ENCODE peak calls at places on chromosome 15, in six cellular contexts. H, V, G, M, R and T are unnamed samples.

GRCh38 chr15:67232591-67232990 is 21.9 kb downstream of the AAGAB start:
- DNase-seq in R (no peak), H (no peak), G (no peak), V (no peak), M (no peak), T (no peak)

GRCh38 chr15:49501586-49501985 is 78.5 kb downstream of the FGF7 start:
- DNase-seq in M (no peak), G (no peak), R (no peak), H (no peak), V (no peak), T (no peak)

GRCh38 chr15:74997161-74997942 is 2.0 kb downstream of the SCAMP5 start:
- DNase-seq in H (no peak), V (no peak), R (no peak), M (no peak), G (no peak), T (no peak)

GRCh38 chr15:49887604-49888340 is 231.3 kb downstream of the ATP8B4 start:
- DNase-seq in M (no peak), V (no peak), H (no peak), G (no peak), R (no peak), T (no peak)

GRCh38 chr15:47194718-47195117 is 522.6 kb upstream of the SEMA6D start:
- DNase-seq in R (no peak), M (no peak), G (no peak), H (no peak), V (peak; percentile 21), T (no peak)

GRCh38 chr15:23069496-23070166 is 30.3 kb upstream of the TUBGCP5 start:
- DNase-seq in G (no peak), M (no peak), V (no peak), R (no peak), H (no peak), T (no peak)

GRCh38 chr15:63112871-63113270 is 8.8 kb upstream of the LACTB start:
- DNase-seq in V (no peak), H (no peak), M (no peak), G (no peak), R (no peak), T (no peak)

GRCh38 chr15:67504061-67504460 is 16.9 kb upstream of the C15orf61 start:
- DNase-seq in R (no peak), M (no peak), V (no peak), G (no peak), H (no peak), T (no peak)

GRCh38 chr15:76391847-76392246 is 55.3 kb downstream of the ISL2 start:
- DNase-seq in V (no peak), R (no peak), M (no peak), G (no peak), H (no peak), T (no peak)

GRCh38 chr15:90400759-90401314 is 12.8 kb downstream of the IQGAP1 start:
- DNase-seq in M (peak; percentile 75), G (peak; percentile 70), H (peak; percentile 39), V (peak; percentile 96), R (peak; percentile 81), T (no peak)

GRCh38 chr15:75483106-75483505 is 31.6 kb upstream of the SIN3A start:
- DNase-seq in H (no peak), V (no peak), R (no peak), G (no peak), M (no peak), T (no peak)

GRCh38 chr15:63827113-63827512 is 6.6 kb downstream of the HERC1 start:
- DNase-seq in R (no peak), H (no peak), V (no peak), G (no peak), M (no peak), T (no peak)

GRCh38 chr15:64009798-64010241 is 36.5 kb downstream of the DAPK2 start:
- DNase-seq in G (peak; percentile 67), R (no peak), H (no peak), V (peak; percentile 22), M (no peak), T (no peak)

GRCh38 chr15:58903232-58903631 is 30.2 kb downstream of the SLTM start:
- DNase-seq in H (no peak), G (no peak), R (no peak), V (peak; percentile 65), M (no peak), T (no peak)

GRCh38 chr15:45095661-45096060 is 18.3 kb downstream of the DUOX2 start:
- DNase-seq in V (no peak), H (no peak), R (no peak), M (no peak), G (no peak), T (no peak)

GRCh38 chr15:31275331-31276262 is 51.0 kb upstream of the KLF13 start:
- DNase-seq in G (no peak), R (no peak), H (no peak), V (no peak), M (peak; percentile 46), T (no peak)

GRCh38 chr15:93943607-93944006 is 287.8 kb upstream of the MCTP2 start:
- DNase-seq in G (no peak), V (no peak), R (no peak), M (no peak), H (no peak), T (no peak)

GRCh38 chr15:99564221-99565030 is 1.4 kb upstream of the MEF2A start:
- DNase-seq in G (no peak), M (peak; percentile 59), H (no peak), V (no peak), R (peak; percentile 58), T (no peak)

GRCh38 chr15:81195339-81195864 is 1.3 kb upstream of the IL16 start:
- DNase-seq in G (no peak), M (no peak), H (no peak), R (no peak), V (no peak), T (no peak)

GRCh38 chr15:78206326-78207109 is 27.8 kb downstream of the ACSBG1 start:
- DNase-seq in R (no peak), M (no peak), V (peak; percentile 12), H (no peak), G (peak; percentile 27), T (no peak)

GRCh38 chr15:88484781-88485246 is 17.3 kb downstream of the MRPS11 start:
- DNase-seq in R (no peak), V (no peak), M (no peak), H (no peak), G (no peak), T (peak; percentile 79)

GRCh38 chr15:101540480-101541239 is 51.2 kb upstream of the PCSK6 start:
- DNase-seq in R (no peak), H (no peak), M (no peak), G (peak; percentile 27), V (no peak), T (no peak)

GRCh38 chr15:19899021-19899824 is 642.4 kb downstream of the GOLGA6L6 start:
- DNase-seq in M (no peak), G (no peak), H (no peak), V (no peak), R (no peak), T (no peak)

GRCh38 chr15:90513448-90513847 is 16.3 kb upstream of the CRTC3 start:
- DNase-seq in R (no peak), G (no peak), V (no peak), H (no peak), M (no peak), T (no peak)

GRCh38 chr15:29571728-29572454 is 250.4 kb downstream of the TJP1 start:
- DNase-seq in R (no peak), H (no peak), V (no peak), M (no peak), G (no peak), T (no peak)

GRCh38 chr15:73832657-73833056 is 40.7 kb upstream of the TBC1D21 start:
- DNase-seq in H (no peak), V (no peak), R (no peak), M (no peak), G (no peak), T (no peak)

GRCh38 chr15:48671381-48672022 is 26.0 kb upstream of the FBN1 start:
- DNase-seq in H (peak; percentile 40), G (no peak), R (no peak), M (peak; percentile 79), V (peak; percentile 88), T (no peak)

GRCh38 chr15:78210349-78210717 is 24.0 kb downstream of the ACSBG1 start:
- DNase-seq in G (peak; percentile 36), V (no peak), R (no peak), M (no peak), H (no peak), T (no peak)

GRCh38 chr15:63797103-63797502 is 36.6 kb downstream of the HERC1 start:
- DNase-seq in R (no peak), M (no peak), G (no peak), H (no peak), V (no peak), T (no peak)

GRCh38 chr15:65056868-65057548 is 10.8 kb downstream of the RASL12 start:
- DNase-seq in G (no peak), R (no peak), V (peak; percentile 17), M (no peak), H (no peak), T (no peak)

GRCh38 chr15:65056106-65056505 is 10.9 kb downstream of the SLC51B start:
- DNase-seq in M (no peak), R (no peak), V (no peak), G (no peak), H (no peak), T (no peak)

GRCh38 chr15:65058394-65059368 is 9.1 kb downstream of the RASL12 start:
- DNase-seq in V (no peak), G (no peak), M (no peak), R (no peak), H (no peak), T (no peak)

GRCh38 chr15:65059369-65059750 is 8.4 kb downstream of the RASL12 start:
- DNase-seq in M (no peak), V (no peak), H (no peak), G (no peak), R (no peak), T (no peak)

DNA sequence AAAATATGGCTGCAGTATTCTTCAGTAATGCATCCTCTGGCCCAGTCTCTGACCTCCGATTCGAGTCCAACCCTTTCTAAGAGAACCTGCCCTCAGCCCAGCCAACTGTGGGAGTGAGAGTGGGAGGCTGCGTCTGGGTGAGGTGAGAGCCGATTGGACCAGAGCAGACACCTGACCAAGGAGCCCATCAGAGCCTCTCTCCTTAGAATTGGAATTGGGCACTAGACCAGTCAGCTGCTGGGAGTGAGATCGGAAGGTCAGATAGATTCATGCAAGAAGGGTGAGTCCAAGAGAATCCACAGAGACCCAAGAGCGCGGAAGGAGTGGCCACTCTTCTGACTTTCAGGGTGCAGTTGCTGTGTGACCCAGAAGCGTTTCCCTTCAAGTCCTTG is 10.2 kb downstream of the RASL12 start:
- DNase-seq in R (no peak), V (no peak), G (no peak), M (no peak), H (no peak), T (no peak)
- TF ChIP-seq CTCF in R (no peak), V (no peak), G (no peak), M (no peak), H (no peak), T (no peak)

GRCh38 chr15:70100495-70101331 is 3.0 kb upstream of the TLE3 start:
- DNase-seq in R (peak; percentile 44), H (peak; percentile 55), M (peak; percentile 75), V (peak; percentile 59), G (peak; percentile 77), T (no peak)
- TF ChIP-seq CTCF in R (no peak), H (peak; percentile 12), M (peak; percentile 21), V (peak; percentile 61), G (peak; percentile 36), T (no peak)

GRCh38 chr15:83462026-83462425 is 14.9 kb downstream of the SH3GL3 start:
- DNase-seq in V (no peak), H (no peak), G (no peak), M (no peak), R (no peak), T (no peak)
- TF ChIP-seq CTCF in V (no peak), H (no peak), G (no peak), M (no peak), R (no peak), T (no peak)

GRCh38 chr15:79858469-79858868 is 38.3 kb downstream of the MTHFS start:
- DNase-seq in G (no peak), M (no peak), H (no peak), R (no peak), V (no peak), T (no peak)
- TF ChIP-seq CTCF in G (no peak), M (no peak), H (no peak), R (peak; percentile 27), V (no peak), T (no peak)